ENCODE peak calls at places on chromosomes 3 and 15, in seven cellular contexts. N is CD8-positive, alpha-beta memory T cell; G is hypothalamus; E is lung; L is T-helper 9 cell; M is GM12878; A is HEK293T. S is an unnamed sample.

GRCh38 chr3:114057011-114057347 is 442 bp downstream of the QTRT2 start:
- DNase-seq in L (no peak), A (peak), N (no peak), M (no peak), E (no peak), G (no peak), S (no peak)

GRCh38 chr15:80081390-80081789 is 21.9 kb downstream of the ZFAND6 start:
- DNase-seq in L (no peak), G (no peak), M (no peak), A (no peak), N (no peak), E (no peak), S (no peak)

GRCh38 chr15:63043391-63044076 is 987 bp downstream of the TPM1 start:
- DNase-seq in A (no peak), N (no peak), G (no peak), E (no peak), L (no peak), M (no peak), S (no peak)

GRCh38 chr3:4720316-4721075 is 227.3 kb downstream of the ITPR1 start:
- DNase-seq in L (no peak), A (peak), E (peak), G (peak), N (peak), M (no peak), S (peak)

GRCh38 chr3:15045667-15046066 is 19.4 kb downstream of the MRPS25 start:
- DNase-seq in L (no peak), A (no peak), M (no peak), N (no peak), E (no peak), G (no peak), S (no peak)

GRCh38 chr3:165830746-165831145 is 6.5 kb downstream of the BCHE start:
- DNase-seq in G (no peak), N (no peak), M (no peak), E (no peak), A (no peak), L (no peak), S (no peak)

GRCh38 chr3:185981621-185982020 is 43.8 kb upstream of the TRA2B start:
- DNase-seq in A (no peak), M (no peak), E (no peak), G (no peak), L (no peak), N (no peak), S (no peak)

GRCh38 chr15:65812921-65813320 is 20.8 kb upstream of the DENND4A start:
- DNase-seq in G (no peak), N (no peak), E (no peak), L (no peak), A (no peak), M (no peak), S (no peak)

GRCh38 chr3:50238549-50239026 is 2.6 kb downstream of the GNAI2 start:
- DNase-seq in M (no peak), N (no peak), G (no peak), E (peak), A (no peak), L (no peak), S (no peak)

GRCh38 chr3:128359060-128359664 is 107.5 kb downstream of the DNAJB8 start:
- DNase-seq in A (no peak), L (no peak), G (no peak), N (no peak), M (no peak), E (no peak), S (no peak)

GRCh38 chr15:48896775-48897143 is 18.8 kb downstream of the EID1 start:
- DNase-seq in L (no peak), G (no peak), N (no peak), A (no peak), M (no peak), E (no peak), S (no peak)

GRCh38 chr3:112671930-112672715 is 31.2 kb upstream of the CCDC80 start:
- DNase-seq in N (peak), M (no peak), E (no peak), L (no peak), G (no peak), A (no peak), S (no peak)

GRCh38 chr3:45848392-45848791 is 6.5 kb upstream of the LZTFL1 start:
- DNase-seq in A (no peak), E (no peak), G (no peak), M (no peak), L (no peak), N (no peak), S (no peak)

GRCh38 chr3:81995334-81995733 is 233.9 kb upstream of the GBE1 start:
- DNase-seq in G (no peak), M (no peak), A (no peak), N (no peak), E (no peak), L (no peak), S (no peak)

GRCh38 chr15:44662478-44663409 is 718 bp downstream of the SPG11 start:
- DNase-seq in G (peak), L (peak), E (peak), N (peak), M (peak), A (peak), S (no peak)

GRCh38 chr3:31960793-31961431 is 20.1 kb downstream of the OSBPL10 start:
- DNase-seq in G (no peak), M (no peak), E (no peak), N (no peak), A (no peak), L (no peak), S (no peak)

GRCh38 chr3:21273256-21273999 is 477.6 kb downstream of the ZNF385D start:
- DNase-seq in G (no peak), A (no peak), M (no peak), E (no peak), N (no peak), L (no peak), S (no peak)

GRCh38 chr3:169354774-169355501 is 308.6 kb downstream of the MECOM start:
- DNase-seq in N (no peak), A (no peak), M (no peak), E (no peak), L (no peak), G (no peak), S (no peak)

GRCh38 chr15:38605744-38606143 is 41.1 kb upstream of the RASGRP1 start:
- DNase-seq in G (no peak), N (no peak), E (no peak), A (no peak), L (no peak), M (no peak), S (no peak)

GRCh38 chr3:46950661-46951241 is 25.8 kb downstream of the CCDC12 start:
- DNase-seq in M (no peak), G (no peak), N (no peak), L (no peak), A (no peak), E (no peak), S (no peak)

GRCh38 chr15:85702321-85703230 is 92.1 kb downstream of the KLHL25 start:
- DNase-seq in A (no peak), E (no peak), L (no peak), N (peak), G (no peak), M (no peak), S (no peak)

GRCh38 chr15:39059886-39060285 is 495.3 kb upstream of the RASGRP1 start:
- DNase-seq in L (no peak), M (no peak), E (no peak), A (no peak), G (no peak), N (no peak), S (no peak)

GRCh38 chr3:8516047-8516671 is 14.5 kb downstream of the LMCD1 start:
- DNase-seq in E (no peak), A (no peak), M (no peak), N (no peak), L (no peak), G (no peak), S (no peak)

GRCh38 chr3:127709320-127710060 is 36.7 kb downstream of the ABTB1 start:
- DNase-seq in G (no peak), A (no peak), M (no peak), N (no peak), L (no peak), E (no peak), S (no peak)

GRCh38 chr15:94002026-94002425 is 229.3 kb upstream of the MCTP2 start:
- DNase-seq in N (no peak), E (no peak), G (no peak), M (no peak), L (no peak), A (no peak), S (no peak)

GRCh38 chr15:72182673-72183072 is 14.9 kb downstream of the GRAMD2A start:
- DNase-seq in M (no peak), E (no peak), G (no peak), N (no peak), A (no peak), L (no peak), S (no peak)

GRCh38 chr3:124701687-124702086 is 28.6 kb upstream of the UMPS start:
- DNase-seq in N (no peak), L (no peak), E (no peak), A (no peak), G (no peak), M (no peak), S (no peak)

GRCh38 chr15:89799011-89799924 is 15.4 kb downstream of the ANPEP start:
- DNase-seq in A (no peak), E (no peak), L (no peak), M (no peak), G (no peak), N (no peak), S (no peak)

GRCh38 chr3:126936110-126936509 is 46.8 kb upstream of the PLXNA1 start:
- DNase-seq in M (no peak), G (no peak), L (no peak), E (no peak), N (no peak), A (no peak), S (no peak)

GRCh38 chr3:24765399-24765798 is 270.7 kb upstream of the THRB start:
- DNase-seq in L (no peak), N (no peak), M (no peak), E (no peak), A (no peak), G (no peak), S (no peak)

GRCh38 chr3:53493618-53493996 is 804 bp upstream of the CACNA1D start:
- DNase-seq in M (no peak), N (no peak), G (no peak), E (no peak), A (no peak), L (no peak), S (no peak)

GRCh38 chr3:53102601-53103147 is 27.6 kb downstream of the RFT1 start:
- DNase-seq in N (no peak), E (no peak), G (no peak), M (peak), L (no peak), A (no peak), S (no peak)

GRCh38 chr15:73717206-73717605 is 33.0 kb downstream of the CD276 start:
- DNase-seq in G (no peak), E (no peak), N (no peak), M (no peak), L (no peak), A (no peak), S (no peak)

GRCh38 chr3:119559441-119559963 is at the start of gene CD80:
- DNase-seq in N (peak), L (peak), A (peak), E (peak), G (no peak), M (peak), S (no peak)

GRCh38 chr3:52406231-52406661 is 38.7 kb downstream of the SEMA3G start:
- DNase-seq in A (no peak), M (no peak), E (no peak), N (peak), G (no peak), L (no peak), S (no peak)

GRCh38 chr15:34889486-34889885 is 80.1 kb downstream of the AQR start:
- DNase-seq in A (no peak), N (no peak), G (no peak), L (no peak), M (no peak), E (no peak), S (no peak)

GRCh38 chr15:35252351-35252865 is 167.3 kb upstream of the NANOGP8 start:
- DNase-seq in M (no peak), G (no peak), N (no peak), L (no peak), E (no peak), A (no peak), S (no peak)